ENCODE peak calls at places on chromosomes 11 and 22, in ten cellular contexts. Q, F, K, X, J, H, T, Y, U and S are unnamed samples. For H3K4me1, the result is how much of the 10 kb centered on the place peaks cover.

GRCh38 chr11:110989734-110990133 is 255.8 kb upstream of the POU2AF2 start:
- DNase-seq in Q (no peak), F (no peak), K (peak), X (peak), J (no peak), H (no peak), T (peak), Y (no peak), U (no peak), S (no peak)

GRCh38 chr11:9158898-9159391 is 67.5 kb upstream of the SCUBE2 start:
- DNase-seq in Q (no peak), F (no peak), K (no peak), X (peak), J (no peak), H (no peak), T (peak), Y (no peak), U (no peak), S (no peak)

GRCh38 chr22:17980638-17981051 is 43.7 kb downstream of the MICAL3 start:
- DNase-seq in Q (no peak), F (peak), K (no peak), X (no peak), J (peak), H (peak), T (no peak), Y (no peak), U (peak), S (peak)

GRCh38 chr11:106442032-106442431 is 364.6 kb downstream of the AASDHPPT start:
- DNase-seq in Q (no peak), F (no peak), K (no peak), X (no peak), J (no peak), H (no peak), T (no peak), Y (no peak), U (no peak), S (no peak)

GRCh38 chr22:45554040-45554406 is 51.3 kb downstream of the FBLN1 start:
- DNase-seq in Q (no peak), F (no peak), K (no peak), X (no peak), J (no peak), H (no peak), T (no peak), Y (no peak), U (no peak), S (no peak)

GRCh38 chr11:10308208-10308954 is 3.5 kb downstream of the ADM start:
- DNase-seq in Q (no peak), F (no peak), K (no peak), X (no peak), J (no peak), H (no peak), T (peak), Y (no peak), U (no peak), S (no peak)

GRCh38 chr11:133955091-133955846 is 1.5 kb downstream of the IGSF9B start:
- DNase-seq in Q (peak), F (peak), K (peak), X (no peak), J (no peak), H (peak), T (no peak), Y (no peak), U (no peak), S (peak)

GRCh38 chr11:71420455-71421241 is 27.5 kb downstream of the DHCR7 start:
- DNase-seq in Q (no peak), F (no peak), K (no peak), X (peak), J (peak), H (peak), T (peak), Y (peak), U (no peak), S (no peak)

GRCh38 chr11:118530683-118531596 is at the start of gene TMEM25:
- DNase-seq in Q (no peak), F (peak), K (peak), X (peak), J (peak), H (peak), T (peak), Y (peak), U (peak), S (peak)

GRCh38 chr11:47028530-47029093 is 92.1 kb downstream of the CSTPP1 start:
- DNase-seq in Q (no peak), F (no peak), K (no peak), X (peak), J (no peak), H (no peak), T (no peak), Y (no peak), U (no peak), S (no peak)

GRCh38 chr22:40477683-40478348 is 107.4 kb downstream of the SGSM3 start:
- DNase-seq in Q (no peak), F (no peak), K (no peak), X (peak), J (no peak), H (no peak), T (no peak), Y (no peak), U (no peak), S (no peak)

GRCh38 chr11:74265256-74265655 is 46.2 kb downstream of the P4HA3 start:
- DNase-seq in Q (no peak), F (no peak), K (no peak), X (no peak), J (no peak), H (no peak), T (no peak), Y (no peak), U (no peak), S (no peak)

GRCh38 chr22:43530864-43531201 is 119.0 kb downstream of the MPPED1 start:
- DNase-seq in Q (no peak), F (no peak), K (no peak), X (no peak), J (no peak), H (no peak), T (no peak), Y (no peak), U (no peak), S (no peak)
- H3K4me3 ChIP-seq in Q (no peak), F (no peak), K (no peak), X (no peak), J (no peak), H (no peak), T (no peak), Y (no peak), U (no peak), S (no peak)

GRCh38 chr22:21921729-21922128 is 30.9 kb downstream of the PPM1F start:
- DNase-seq in Q (no peak), F (no peak), K (no peak), X (peak), J (no peak), H (no peak), T (no peak), Y (peak), U (no peak), S (no peak)
- H3K27ac ChIP-seq in Q (no peak), F (no peak), K (no peak), X (no peak), J (no peak), H (no peak), T (no peak), Y (peak), U (no peak), S (no peak)

GRCh38 chr11:35393093-35393492 is 26.3 kb downstream of the SLC1A2 start:
- DNase-seq in Q (no peak), F (no peak), K (no peak), X (peak), J (no peak), H (peak), T (no peak), Y (no peak), U (no peak), S (no peak)
- H3K4me1 ChIP-seq in Q (under half), F (under half), K (under half), X (under half), J (under half), H (under half), T (under half), Y (under half), U (under half), S (under half)

GRCh38 chr11:116724813-116725212 is 48.0 kb downstream of the BUD13 start:
- DNase-seq in Q (no peak), F (no peak), K (no peak), X (no peak), J (no peak), H (no peak), T (no peak), Y (no peak), U (peak), S (no peak)
- H3K4me3 ChIP-seq in Q (no peak), F (no peak), K (no peak), X (no peak), J (no peak), H (no peak), T (no peak), Y (no peak), U (no peak), S (no peak)

GRCh38 chr11:100095809-100096208 is 591.3 kb upstream of the ARHGAP42 start:
- DNase-seq in Q (no peak), F (no peak), K (no peak), X (no peak), J (no peak), H (no peak), T (no peak), Y (no peak), U (no peak), S (no peak)

GRCh38 chr11:100098560-100098959 is 588.5 kb upstream of the ARHGAP42 start:
- DNase-seq in Q (no peak), F (no peak), K (no peak), X (peak), J (no peak), H (no peak), T (no peak), Y (no peak), U (no peak), S (no peak)

DNA sequence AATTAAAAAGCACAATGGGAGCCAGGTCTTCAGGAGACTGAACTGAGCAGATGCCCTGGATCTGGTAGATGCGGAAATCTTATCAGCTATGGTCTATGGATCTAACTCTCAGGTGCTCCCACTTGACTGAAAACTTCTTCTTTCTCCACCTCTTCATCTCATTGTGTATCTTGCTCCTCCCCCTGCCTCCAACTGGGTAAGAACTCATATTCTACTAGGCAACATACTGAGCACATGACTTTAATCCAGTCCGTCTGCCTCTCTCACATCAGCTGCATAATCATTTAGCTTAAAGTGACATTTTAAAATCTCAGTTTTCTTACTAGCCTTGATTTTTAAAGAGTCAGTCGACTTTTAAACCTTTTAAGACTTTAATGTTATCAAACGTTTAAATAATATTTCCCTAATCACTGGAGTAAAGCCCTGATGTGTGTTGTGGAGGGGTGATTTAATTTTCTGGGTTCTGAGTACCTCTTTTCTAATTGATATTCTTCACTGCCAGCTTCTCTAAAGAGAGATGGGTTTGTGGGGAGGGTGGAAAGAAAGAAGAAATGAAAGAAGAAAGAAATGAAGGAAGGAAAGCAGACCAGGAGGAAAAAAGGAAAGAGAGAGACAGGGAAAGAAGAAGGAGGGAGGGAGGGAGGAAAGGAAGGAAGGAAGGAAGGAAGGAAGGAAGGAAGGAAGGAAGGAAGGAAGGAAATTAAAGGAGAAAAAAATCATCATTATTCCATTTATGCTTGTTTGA is 592.8 kb upstream of the ARHGAP42 start:
- DNase-seq in Q (no peak), F (no peak), K (no peak), X (no peak), J (no peak), H (no peak), T (no peak), Y (no peak), U (no peak), S (no peak)
- H3K27ac ChIP-seq in Q (no peak), F (no peak), K (no peak), X (no peak), J (no peak), H (no peak), T (no peak), Y (no peak), U (no peak), S (no peak)

DNA sequence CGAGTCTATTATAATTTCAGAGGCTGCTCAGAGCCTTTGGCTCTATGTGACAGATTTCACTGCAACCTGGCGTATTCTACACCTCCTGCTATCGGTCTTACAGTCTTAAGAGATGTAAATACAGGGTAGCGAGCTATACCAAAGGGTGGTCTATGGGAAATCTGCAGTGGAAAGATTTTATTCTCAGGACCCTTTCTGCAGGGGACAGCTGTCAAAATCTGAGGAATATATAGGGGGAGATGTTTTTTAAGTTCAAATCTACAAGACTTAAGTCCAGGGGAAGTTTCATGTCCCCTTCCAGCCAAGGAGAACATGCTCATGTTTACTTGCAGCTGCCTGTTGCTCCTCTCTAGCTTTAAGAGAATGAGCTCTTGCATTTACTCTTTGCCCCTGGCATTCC is 62.7 kb downstream of the MICAL2 start:
- DNase-seq in Q (no peak), F (no peak), K (no peak), X (no peak), J (no peak), H (no peak), T (no peak), Y (no peak), U (no peak), S (no peak)
- H3K4me1 ChIP-seq in Q (under half), F (under half), K (under half), X (under half), J (under half), H (under half), T (under half), Y (under half), U (under half), S (under half)

GRCh38 chr22:19765477-19766234 is 5.1 kb downstream of the TBX1 start:
- DNase-seq in Q (no peak), F (no peak), K (no peak), X (no peak), J (no peak), H (peak), T (peak), Y (no peak), U (no peak), S (peak)

GRCh38 chr22:19764636-19765476 is 4.3 kb downstream of the TBX1 start:
- DNase-seq in Q (no peak), F (no peak), K (no peak), X (no peak), J (no peak), H (peak), T (no peak), Y (no peak), U (no peak), S (peak)

GRCh38 chr22:19766506-19767426 is 6.2 kb downstream of the TBX1 start:
- DNase-seq in Q (no peak), F (no peak), K (no peak), X (no peak), J (peak), H (peak), T (peak), Y (peak), U (peak), S (peak)

GRCh38 chr22:19767427-19768380 is 7.1 kb downstream of the TBX1 start:
- DNase-seq in Q (no peak), F (no peak), K (peak), X (no peak), J (no peak), H (no peak), T (no peak), Y (no peak), U (peak), S (peak)

GRCh38 chr22:19766235-19766505 is 5.6 kb downstream of the TBX1 start:
- DNase-seq in Q (no peak), F (no peak), K (no peak), X (no peak), J (no peak), H (peak), T (no peak), Y (no peak), U (no peak), S (peak)
- H3K4me3 ChIP-seq in Q (peak), F (no peak), K (peak), X (no peak), J (peak), H (peak), T (no peak), Y (peak), U (no peak), S (peak)

GRCh38 chr22:24423519-24424000 is 3.8 kb upstream of the ADORA2A start:
- DNase-seq in Q (no peak), F (peak), K (peak), X (no peak), J (no peak), H (peak), T (no peak), Y (peak), U (peak), S (peak)
- H3K27ac ChIP-seq in Q (no peak), F (peak), K (no peak), X (no peak), J (no peak), H (no peak), T (no peak), Y (no peak), U (peak), S (no peak)

DNA sequence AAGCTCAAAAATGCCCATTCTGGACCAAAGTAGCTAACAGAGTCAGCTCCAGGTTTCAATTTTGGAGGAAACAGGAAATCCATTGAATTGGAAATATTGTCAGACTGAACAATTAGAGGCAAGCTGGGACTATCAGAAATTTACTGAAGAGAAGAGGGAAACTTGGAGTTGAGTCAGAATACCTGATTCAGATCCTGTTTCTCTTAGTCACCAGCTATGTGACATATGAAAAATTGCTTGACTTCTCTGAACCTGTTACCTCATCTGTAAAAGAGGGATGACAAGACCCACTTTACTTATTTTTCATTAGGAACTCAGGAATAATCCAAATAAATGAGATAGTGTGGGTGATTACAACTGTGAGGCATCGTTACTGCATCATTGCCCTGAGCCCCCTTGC is 148.9 kb upstream of the CADM1 start:
- DNase-seq in Q (no peak), F (no peak), K (no peak), X (peak), J (no peak), H (no peak), T (no peak), Y (no peak), U (no peak), S (no peak)
- H3K4me1 ChIP-seq in Q (under half), F (under half), K (under half), X (under half), J (under half), H (under half), T (under half), Y (under half), U (under half), S (under half)